ENCODE peak calls at places on chromosome 12, in four cellular contexts. C is astrocyte of the spinal cord; N is stimulated activated CD4-positive, alpha-beta T cell treated with anti-CD3 and anti-CD28 coated beads, TNF-alpha, amount 100 ng/mL, for 1 hour; L is cardiac fibroblast. G is an unnamed sample.
A peak's percentile ranks its signal among the peaks of the same experiment; 100 is the strongest.

GRCh38 chr12:60704171-60704914 is 1108.5 kb downstream of the SLC16A7 start:
- DNase-seq in L (no peak), C (no peak), N (no peak), G (no peak)

GRCh38 chr12:52319097-52319496 is 2.1 kb downstream of the KRT83 start:
- DNase-seq in N (no peak), C (no peak), L (no peak), G (no peak)

GRCh38 chr12:116559330-116560080 is at the start of gene MAP1LC3B2:
- DNase-seq in C (peak; percentile 84), N (peak; percentile 35), L (peak; percentile 84), G (no peak)

GRCh38 chr12:50283924-50284236 is 560 bp upstream of the LIMA1 start:
- DNase-seq in N (no peak), L (peak; percentile 42), C (no peak), G (no peak)

GRCh38 chr12:66978802-66979201 is 290.4 kb upstream of the CAND1 start:
- DNase-seq in L (no peak), C (no peak), N (no peak), G (no peak)

GRCh38 chr12:20128926-20129325 is 239.4 kb upstream of the PDE3A start:
- DNase-seq in N (no peak), L (peak; percentile 26), C (no peak), G (no peak)

GRCh38 chr12:16531623-16532022 is 74.3 kb downstream of the LMO3 start:
- DNase-seq in L (no peak), C (peak; percentile 15), N (no peak), G (peak; percentile 64)

GRCh38 chr12:6201775-6202292 is 1.6 kb downstream of the CD9 start:
- DNase-seq in C (no peak), N (no peak), L (no peak), G (no peak)

GRCh38 chr12:124348659-124349380 is 53.9 kb downstream of the RFLNA start:
- DNase-seq in C (no peak), N (no peak), L (no peak), G (no peak)

GRCh38 chr12:121252712-121253345 is 42.9 kb downstream of the P2RX4 start:
- DNase-seq in C (no peak), L (no peak), N (no peak), G (no peak)

GRCh38 chr12:41365653-41366131 is 177.6 kb downstream of the PDZRN4 start:
- DNase-seq in L (no peak), N (no peak), C (no peak), G (no peak)

GRCh38 chr12:121812921-121813896 is 9.4 kb downstream of the SETD1B start:
- DNase-seq in L (peak; percentile 31), C (no peak), N (no peak), G (no peak)

GRCh38 chr12:105931104-105931503 is 207.7 kb downstream of the NUAK1 start:
- DNase-seq in N (no peak), C (no peak), L (no peak), G (no peak)

GRCh38 chr12:120100630-120101029 is 15.9 kb downstream of the RAB35 start:
- DNase-seq in C (peak; percentile 50), L (peak; percentile 82), N (no peak), G (no peak)

GRCh38 chr12:91178139-91178561 is 4.5 kb downstream of the DCN start:
- DNase-seq in C (peak; percentile 68), N (no peak), L (peak; percentile 73), G (no peak)